ENCODE peak calls at places on chromosomes 4 and X, in eight cellular contexts. J is MM.1S; A is fibroblast of lung; G is CD4-positive, alpha-beta T cell; L is OCI-LY7; O is substantia nigra; B is tibial artery; V is uterus. H is an unnamed sample.

GRCh38 chr4:8122746-8123145 is 35.9 kb downstream of the ABLIM2 start:
- DNase-seq in B (no peak), G (no peak), J (no peak), L (no peak), V (no peak), A (no peak), O (no peak), H (no peak)

GRCh38 chrX:42119076-42119475 is 195.7 kb upstream of the CASK start:
- DNase-seq in V (no peak), B (no peak), J (no peak), L (no peak), G (no peak), O (no peak), A (peak), H (no peak)

GRCh38 chrX:53724872-53725271 is 38.4 kb upstream of the HUWE1 start:
- DNase-seq in V (no peak), L (no peak), J (no peak), O (no peak), B (no peak), G (no peak), A (no peak), H (no peak)

GRCh38 chr4:178784491-178784890 is 1342.3 kb upstream of the AGA start:
- DNase-seq in B (no peak), A (peak), L (no peak), V (no peak), O (no peak), J (no peak), G (no peak), H (no peak)

GRCh38 chr4:186104895-186105720 is 604 bp downstream of the FAM149A start:
- DNase-seq in A (no peak), V (peak), G (peak), L (no peak), O (no peak), J (peak), B (no peak), H (no peak)

GRCh38 chrX:18353931-18354368 is 538 bp downstream of the SCML2 start:
- DNase-seq in J (peak), A (no peak), G (no peak), V (peak), L (peak), O (no peak), B (no peak), H (no peak)

GRCh38 chr4:6019316-6020263 is 1.4 kb upstream of the C4orf50 start:
- DNase-seq in A (peak), G (no peak), L (peak), J (peak), B (no peak), V (peak), O (no peak), H (peak)

GRCh38 chr4:189974056-189974455 is 33.4 kb downstream of the FRG1 start:
- DNase-seq in O (no peak), B (no peak), L (peak), V (no peak), A (no peak), G (no peak), J (no peak), H (no peak)

GRCh38 chr4:3302786-3303444 is 10.1 kb downstream of the RGS12 start:
- DNase-seq in B (peak), O (no peak), J (no peak), G (no peak), V (no peak), A (no peak), L (peak), H (no peak)

GRCh38 chrX:37603938-37604409 is 32.5 kb downstream of the LANCL3 start:
- DNase-seq in O (no peak), J (no peak), L (no peak), B (no peak), V (no peak), A (peak), G (no peak), H (no peak)

GRCh38 chr4:26648260-26648659 is 64.4 kb downstream of the TBC1D19 start:
- DNase-seq in G (no peak), O (no peak), B (no peak), V (no peak), L (no peak), J (no peak), A (no peak), H (no peak)

GRCh38 chr4:15378055-15378454 is 49.8 kb upstream of the C1QTNF7 start:
- DNase-seq in V (no peak), J (no peak), L (no peak), B (no peak), A (peak), O (no peak), G (no peak), H (no peak)

GRCh38 chr4:15374697-15375096 is 53.1 kb upstream of the C1QTNF7 start:
- DNase-seq in J (no peak), G (no peak), V (no peak), B (no peak), O (no peak), L (no peak), A (no peak), H (no peak)

GRCh38 chr4:15375707-15376106 is 52.1 kb upstream of the C1QTNF7 start:
- DNase-seq in G (no peak), O (no peak), J (peak), L (no peak), A (no peak), V (no peak), B (no peak), H (no peak)

GRCh38 chr4:15376145-15376544 is 51.7 kb upstream of the C1QTNF7 start:
- DNase-seq in B (no peak), L (no peak), J (no peak), O (no peak), G (no peak), A (no peak), V (no peak), H (no peak)

DNA sequence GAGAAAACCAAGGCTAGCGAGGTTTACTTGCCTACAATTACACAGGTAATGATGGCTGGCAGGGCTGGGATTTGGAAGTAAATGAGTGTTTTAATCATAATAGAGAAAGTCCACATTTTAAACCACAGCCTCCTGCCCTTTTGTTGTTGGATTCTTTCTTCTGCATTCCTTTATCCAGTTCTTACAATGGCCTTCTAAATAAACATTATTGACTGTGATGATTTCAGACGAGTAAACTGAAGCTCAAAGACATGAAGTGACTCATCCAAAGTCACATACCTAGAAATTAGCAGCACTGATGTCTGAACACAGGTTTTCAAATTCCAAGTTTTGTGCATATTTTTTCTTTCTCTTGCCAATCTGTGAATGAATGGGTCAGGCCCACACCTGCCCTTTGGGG is 51.2 kb upstream of the C1QTNF7 start:
- DNase-seq in V (no peak), O (no peak), L (no peak), B (no peak), J (no peak), G (no peak), A (peak), H (no peak)
- H3K27ac ChIP-seq in V (no peak), O (no peak), L (no peak), B (no peak), J (no peak), G (no peak), A (no peak), H (no peak)

DNA sequence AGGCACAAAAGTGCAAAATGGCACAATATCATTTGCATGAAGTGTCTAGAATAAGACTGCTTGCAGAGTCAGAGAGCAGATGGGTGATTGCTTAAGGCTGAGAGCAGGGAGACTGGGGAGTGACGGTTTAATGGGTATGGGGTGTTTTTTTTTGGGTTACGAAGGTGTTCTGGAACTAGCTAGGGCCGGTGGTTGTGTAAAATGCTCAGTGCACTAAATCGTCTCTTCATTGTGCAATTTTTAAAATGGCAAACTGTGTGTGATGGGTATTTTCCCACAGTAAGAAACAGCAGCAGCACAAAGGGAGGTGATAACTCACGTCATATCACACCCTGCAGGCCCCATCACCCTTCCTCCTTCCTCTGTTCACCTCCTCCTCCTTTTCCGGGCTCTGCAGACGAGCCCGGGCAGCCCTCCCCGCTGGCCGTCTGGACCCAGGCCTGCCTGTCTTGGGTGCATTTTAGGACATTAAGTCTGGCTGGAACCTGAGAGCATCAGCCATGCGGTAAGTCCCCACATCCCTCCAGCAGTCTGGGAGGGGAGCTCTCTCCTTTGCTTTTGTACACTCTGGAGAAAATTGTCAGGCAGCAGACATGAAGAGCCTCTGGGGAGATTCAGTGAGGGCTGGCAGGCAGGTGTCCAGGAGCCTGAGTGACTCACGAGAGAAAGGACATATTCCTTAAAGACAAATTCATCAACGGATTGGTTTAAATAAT is 42.7 kb downstream of the ASMT start:
- DNase-seq in B (no peak), G (peak), J (no peak), V (peak), O (no peak), L (peak), A (peak), H (no peak)
- H3K27ac ChIP-seq in B (no peak), G (peak), J (no peak), V (no peak), O (no peak), L (peak), A (no peak), H (no peak)

GRCh38 chr4:42151568-42152506 is 618 bp downstream of the BEND4 start:
- DNase-seq in A (no peak), O (no peak), V (no peak), J (peak), L (peak), G (no peak), B (no peak), H (no peak)
- H3K27ac ChIP-seq in A (no peak), O (no peak), V (no peak), J (no peak), L (peak), G (no peak), B (no peak), H (no peak)

GRCh38 chr4:24913099-24913445 is 230 bp upstream of the CCDC149 start:
- DNase-seq in A (no peak), O (no peak), V (no peak), B (no peak), G (no peak), J (no peak), L (no peak), H (no peak)
- H3K27ac ChIP-seq in A (peak), O (peak), V (peak), B (peak), G (no peak), J (no peak), L (no peak), H (peak)

GRCh38 chr4:153260152-153260551 is 55.9 kb downstream of the TRIM2 start:
- DNase-seq in O (no peak), V (no peak), L (no peak), J (no peak), B (no peak), G (no peak), A (no peak), H (no peak)
- H3K27ac ChIP-seq in O (no peak), V (peak), L (no peak), J (no peak), B (no peak), G (no peak), A (no peak), H (peak)

DNA sequence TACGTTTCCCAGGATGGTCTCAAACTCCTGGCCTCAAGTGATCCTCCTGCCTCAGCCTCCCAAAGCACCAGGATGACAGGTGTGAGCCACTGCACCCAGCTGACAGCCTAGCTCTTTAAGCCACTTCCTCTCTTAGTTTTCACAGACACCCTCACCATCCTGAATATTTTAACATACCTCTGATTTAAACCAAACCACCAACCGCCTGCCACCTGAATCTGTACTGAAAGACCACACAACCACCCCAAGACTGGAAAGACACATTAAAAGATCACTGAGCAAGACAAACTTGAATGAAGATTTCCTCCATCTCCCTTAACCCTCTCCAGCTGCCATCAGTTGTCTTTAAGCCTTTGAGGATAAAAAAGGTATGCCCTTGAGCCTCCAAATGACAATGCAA is 110.6 kb downstream of the SH3KBP1 start:
- DNase-seq in V (no peak), G (no peak), A (no peak), B (no peak), O (no peak), J (peak), L (peak), H (no peak)
- H3K27ac ChIP-seq in V (no peak), G (no peak), A (no peak), B (no peak), O (no peak), J (peak), L (peak), H (no peak)

GRCh38 chr4:177287298-177287697 is 22.4 kb upstream of the NEIL3 start:
- DNase-seq in V (no peak), B (no peak), L (no peak), J (no peak), A (no peak), O (no peak), G (no peak), H (no peak)
- H3K27ac ChIP-seq in V (no peak), B (no peak), L (no peak), J (no peak), A (no peak), O (no peak), G (no peak), H (no peak)